ENCODE peak calls at places on chromosomes 13 and 19, in eight cellular contexts. T is skeletal muscle cell; W is AG10803; Q is stimulated activated CD4-positive, alpha-beta T cell treated with anti-CD3 and anti-CD28 coated beads, Interleukin-1b, Interleukin-23, amount 100 ng/mL, for 4 hours; G is EH; X is aorta; K is lung microvascular endothelial cell; H is activated CD4-positive, alpha-beta memory T cell treated with anti-CD3 and anti-CD28 coated beads, Interleukin-2, amount 10 ng/mL, durations not matched to agents 7 days and 5 days. Y is an unnamed sample.

GRCh38 chr13:90801621-90802020 is 545.9 kb upstream of the MIR17HG start:
- DNase-seq in T (no peak), W (no peak), Q (no peak), G (no peak), X (no peak), K (no peak), H (no peak), Y (no peak)

GRCh38 chr13:48448963-48449614 is 36.2 kb upstream of the LPAR6 start:
- DNase-seq in T (peak), W (peak), Q (no peak), G (peak), X (no peak), K (peak), H (peak), Y (peak)

GRCh38 chr19:53872762-53873161 is 5.1 kb downstream of the MYADM start:
- DNase-seq in T (no peak), W (no peak), Q (no peak), G (no peak), X (no peak), K (no peak), H (no peak), Y (no peak)

GRCh38 chr19:38173324-38174041 is 50.5 kb downstream of the DPF1 start:
- DNase-seq in T (peak), W (peak), Q (no peak), G (no peak), X (peak), K (peak), H (no peak), Y (peak)

GRCh38 chr13:103351035-103351828 is 285.0 kb upstream of the SLC10A2 start:
- DNase-seq in T (peak), W (no peak), Q (no peak), G (peak), X (no peak), K (no peak), H (no peak), Y (peak)

GRCh38 chr13:33633701-33634525 is 184.0 kb upstream of the RFC3 start:
- DNase-seq in T (peak), W (peak), Q (no peak), G (peak), X (no peak), K (no peak), H (no peak), Y (no peak)

GRCh38 chr13:97742084-97742483 is 211.4 kb upstream of the IPO5 start:
- DNase-seq in T (no peak), W (no peak), Q (no peak), G (no peak), X (no peak), K (no peak), H (no peak), Y (no peak)

GRCh38 chr19:6186435-6186834 is 51.0 kb downstream of the ACSBG2 start:
- DNase-seq in T (no peak), W (no peak), Q (no peak), G (no peak), X (no peak), K (no peak), H (no peak), Y (peak)

GRCh38 chr19:32916969-32917611 is 47.5 kb upstream of the SLC7A9 start:
- DNase-seq in T (no peak), W (no peak), Q (no peak), G (no peak), X (no peak), K (peak), H (no peak), Y (no peak)